ENCODE peak calls at places on chromosomes 6 and 20, in seven cellular contexts. Q is GM04504; R is NCI-H526 treated with DMSO at 0.1 percent for 48 hours; C is GM23248; H is naive thymus-derived CD8-positive, alpha-beta T cell; U is ovary; D is iPS DF 6.9. O is an unnamed sample.

GRCh38 chr20:32191873-32192272 is 15.7 kb downstream of the PLAGL2 start:
- DNase-seq in Q (no peak), R (no peak), C (peak), H (no peak), U (no peak), D (no peak), O (no peak)

GRCh38 chr20:9994676-9995075 is 40.1 kb upstream of the ANKEF1 start:
- DNase-seq in Q (no peak), R (no peak), C (no peak), H (no peak), U (no peak), D (no peak), O (no peak)

GRCh38 chr6:64280569-64280968 is 645.0 kb downstream of the PHF3 start:
- DNase-seq in Q (no peak), R (peak), C (peak), H (no peak), U (no peak), D (no peak), O (no peak)

GRCh38 chr6:148438593-148438992 is 96.0 kb downstream of the SASH1 start:
- DNase-seq in Q (no peak), R (peak), C (no peak), H (no peak), U (no peak), D (no peak), O (no peak)

GRCh38 chr6:110329729-110330436 is 28.3 kb downstream of the METTL24 start:
- DNase-seq in Q (no peak), R (peak), C (peak), H (no peak), U (peak), D (no peak), O (no peak)

GRCh38 chr6:164085552-164086325 is 671.2 kb downstream of the QKI start:
- DNase-seq in Q (peak), R (no peak), C (peak), H (no peak), U (no peak), D (no peak), O (no peak)

GRCh38 chr6:113586966-113587699 is 270.0 kb upstream of the MARCKS start:
- DNase-seq in Q (no peak), R (no peak), C (no peak), H (no peak), U (no peak), D (no peak), O (no peak)

GRCh38 chr6:100719883-100720682 is 161.0 kb downstream of the ASCC3 start:
- DNase-seq in Q (no peak), R (peak), C (peak), H (no peak), U (no peak), D (no peak), O (no peak)

O was measured in activated T-helper 2 cell treated with anti-CD3 and anti-CD28 coated beads, Interferon-gamma antibody, Interleukin-2, Interleukin-4, amounts not matched to agents 10 μg/mL and 5 μg/mL and 100 μg/mL, durations not matched to agents 14 hours and 24 hours and 36 hours.